ENCODE peak calls at places on chromosome 16, in ten cellular contexts. U is psoas muscle, R is colonic mucosa, W is prostate gland, I is spleen, Z is adrenal gland, P is HCT116, V is ovary, C is heart right ventricle, E is body of pancreas. H is an unnamed sample.

GRCh38 chr16:8925455-8925854 is 38.3 kb downstream of the USP7 start:
- DNase-seq in U (no peak), R (no peak), W (no peak), I (no peak), Z (no peak), P (no peak), V (no peak), C (no peak), E (no peak), H (no peak)

GRCh38 chr16:49336581-49336980 is 37.0 kb upstream of the C16orf78 start:
- DNase-seq in U (no peak), R (no peak), W (no peak), I (no peak), Z (no peak), P (no peak), V (no peak), C (no peak), E (no peak), H (peak)

GRCh38 chr16:19524356-19524865 is 669 bp downstream of the CCP110 start:
- DNase-seq in U (no peak), R (no peak), W (no peak), I (no peak), Z (no peak), P (no peak), V (no peak), C (no peak), E (no peak), H (no peak)

GRCh38 chr16:57618306-57619132 is 9.9 kb upstream of the ADGRG1 start:
- DNase-seq in U (no peak), R (no peak), W (peak), I (peak), Z (peak), P (no peak), V (no peak), C (no peak), E (peak), H (peak)

GRCh38 chr16:61435356-61435755 is 600.9 kb downstream of the CDH8 start:
- DNase-seq in U (no peak), R (no peak), W (no peak), I (no peak), Z (no peak), P (no peak), V (no peak), C (no peak), E (no peak), H (no peak)

GRCh38 chr16:81590714-81591537 is 146.3 kb downstream of the CMIP start:
- DNase-seq in U (no peak), R (no peak), W (no peak), I (no peak), Z (no peak), P (no peak), V (no peak), C (no peak), E (no peak), H (no peak)

GRCh38 chr16:70490261-70490660 is 33.1 kb downstream of the COG4 start:
- DNase-seq in U (no peak), R (no peak), W (no peak), I (peak), Z (no peak), P (no peak), V (no peak), C (no peak), E (no peak), H (no peak)

GRCh38 chr16:30771726-30772125 is 9.6 kb downstream of the RNF40 start:
- DNase-seq in U (no peak), R (no peak), W (no peak), I (peak), Z (no peak), P (no peak), V (no peak), C (no peak), E (no peak), H (no peak)

GRCh38 chr16:77660311-77660710 is 62.0 kb upstream of the NUDT7 start:
- DNase-seq in U (no peak), R (no peak), W (no peak), I (no peak), Z (no peak), P (peak), V (no peak), C (no peak), E (no peak), H (no peak)

GRCh38 chr16:4011225-4011939 is 104.9 kb downstream of the ADCY9 start:
- DNase-seq in U (no peak), R (no peak), W (no peak), I (no peak), Z (no peak), P (no peak), V (no peak), C (no peak), E (no peak), H (no peak)

GRCh38 chr16:57147381-57148191 is 38.3 kb downstream of the PSME3IP1 start:
- DNase-seq in U (peak), R (no peak), W (peak), I (peak), Z (no peak), P (no peak), V (no peak), C (peak), E (no peak), H (no peak)

GRCh38 chr16:58464047-58464915 is 35.7 kb upstream of the NDRG4 start:
- DNase-seq in U (no peak), R (no peak), W (no peak), I (peak), Z (peak), P (no peak), V (no peak), C (peak), E (peak), H (no peak)

GRCh38 chr16:30659507-30660423 is 1.5 kb downstream of the FBRS start:
- DNase-seq in U (no peak), R (peak), W (peak), I (peak), Z (peak), P (no peak), V (peak), C (no peak), E (peak), H (no peak)

GRCh38 chr16:49781401-49781800 is 74.5 kb downstream of the ZNF423 start:
- DNase-seq in U (no peak), R (no peak), W (no peak), I (no peak), Z (no peak), P (no peak), V (no peak), C (no peak), E (no peak), H (no peak)

GRCh38 chr16:30655815-30656347 is 2.4 kb upstream of the FBRS start:
- DNase-seq in U (no peak), R (no peak), W (no peak), I (peak), Z (peak), P (no peak), V (no peak), C (no peak), E (no peak), H (no peak)

GRCh38 chr16:71358464-71359031 is at the start of gene CALB2:
- DNase-seq in U (peak), R (peak), W (peak), I (peak), Z (peak), P (no peak), V (peak), C (peak), E (peak), H (no peak)

DNA sequence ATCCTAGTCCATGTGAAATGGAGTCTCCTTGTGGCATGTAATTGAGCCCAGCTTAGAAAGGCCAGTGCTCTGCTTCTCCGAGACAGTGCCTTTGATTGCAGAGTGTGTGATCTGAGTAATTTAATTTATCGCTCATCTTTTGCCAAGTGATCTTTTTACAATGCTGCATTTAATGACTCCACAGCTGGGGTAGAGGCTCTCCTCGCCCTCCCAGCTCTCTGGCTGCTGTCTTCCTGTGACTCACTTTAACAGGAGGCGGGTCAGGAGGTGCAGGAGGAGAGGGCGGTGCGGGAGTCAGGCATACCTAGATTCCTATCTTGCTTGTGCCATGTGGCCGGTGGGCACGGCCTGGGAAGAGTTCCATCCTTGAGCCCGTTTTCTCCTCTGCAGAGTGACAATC is 113.4 kb upstream of the FOXF1 start:
- DNase-seq in U (no peak), R (peak), W (peak), I (no peak), Z (no peak), P (peak), V (no peak), C (no peak), E (no peak), H (no peak)
- H3K4me3 ChIP-seq in U (no peak), R (no peak), W (no peak), I (no peak), Z (no peak), P (peak), V (no peak), C (no peak), E (no peak), H (no peak)

GRCh38 chr16:10077861-10078260 is 104.4 kb downstream of the GRIN2A start:
- DNase-seq in U (no peak), R (no peak), W (no peak), I (no peak), Z (no peak), P (no peak), V (no peak), C (no peak), E (no peak), H (no peak)

GRCh38 chr16:10080031-10080772 is 102.0 kb downstream of the GRIN2A start:
- DNase-seq in U (peak), R (no peak), W (peak), I (no peak), Z (peak), P (peak), V (no peak), C (peak), E (peak), H (no peak)

GRCh38 chr16:10081201-10081940 is 100.9 kb downstream of the GRIN2A start:
- DNase-seq in U (no peak), R (no peak), W (no peak), I (no peak), Z (no peak), P (no peak), V (no peak), C (no peak), E (no peak), H (no peak)

GRCh38 chr16:10076037-10076436 is 106.2 kb downstream of the GRIN2A start:
- DNase-seq in U (no peak), R (no peak), W (no peak), I (no peak), Z (no peak), P (no peak), V (no peak), C (no peak), E (no peak), H (no peak)

GRCh38 chr16:10078541-10078949 is 103.7 kb downstream of the GRIN2A start:
- DNase-seq in U (no peak), R (no peak), W (no peak), I (no peak), Z (no peak), P (no peak), V (no peak), C (no peak), E (no peak), H (no peak)
- TF ChIP-seq CTCF in U (no peak), R (no peak), W (no peak), I (no peak), Z (no peak), P (no peak), V (no peak), C (no peak), E (no peak), H (no peak)

DNA sequence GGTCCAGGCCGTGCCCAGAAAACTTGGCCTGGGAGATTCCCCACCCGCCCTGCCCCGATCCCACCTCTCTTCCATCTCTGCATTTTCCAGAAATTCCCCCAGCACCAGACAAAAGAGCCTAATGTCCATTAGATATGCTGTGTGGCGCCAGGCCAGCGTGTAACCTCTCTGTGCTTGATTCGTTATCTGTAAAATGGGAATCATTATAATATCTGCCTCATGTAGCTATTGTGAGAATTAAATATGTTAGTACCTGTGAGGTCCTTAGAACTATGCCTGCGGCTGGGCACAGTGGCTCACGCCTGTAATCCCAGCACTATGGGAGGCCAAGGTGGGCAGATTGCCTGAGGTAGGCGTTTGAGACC is 33.6 kb upstream of the IL21R start:
- DNase-seq in U (no peak), R (no peak), W (no peak), I (no peak), Z (no peak), P (no peak), V (no peak), C (no peak), E (no peak), H (no peak)
- H3K27ac ChIP-seq in U (no peak), R (no peak), W (no peak), I (peak), Z (no peak), P (no peak), V (no peak), C (no peak), E (no peak), H (peak)

DNA sequence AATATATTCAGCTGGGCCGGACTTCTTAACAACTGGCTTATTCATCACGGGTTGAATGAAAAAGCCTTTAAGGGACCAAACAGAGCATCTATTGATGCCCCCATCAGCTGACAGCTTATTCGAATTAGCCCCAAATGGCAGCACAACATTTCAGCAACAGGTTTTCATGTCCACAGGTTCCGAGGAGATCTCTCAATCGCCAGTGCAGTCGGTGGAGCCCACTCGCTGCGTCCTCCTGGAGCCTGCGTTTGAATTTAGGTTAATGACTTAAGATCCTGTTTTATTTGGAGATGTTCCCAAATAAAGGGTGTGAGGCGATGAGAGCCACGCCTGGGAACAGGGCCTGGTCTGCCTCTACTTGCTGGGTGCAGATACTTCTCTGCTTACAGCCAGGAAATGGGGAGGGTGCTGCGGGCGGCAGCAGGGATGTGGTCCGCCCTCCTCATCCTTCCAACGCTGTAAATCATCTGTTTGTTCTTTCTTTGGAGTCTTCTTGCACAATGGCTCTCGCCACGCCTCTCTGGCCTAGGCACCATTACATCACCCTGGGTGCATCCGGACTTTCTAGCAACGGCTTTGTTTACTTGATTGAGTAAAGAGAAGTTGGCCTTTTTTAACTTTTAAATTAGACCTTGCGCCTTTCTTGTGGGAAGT is 22.6 kb downstream of the NDE1 start:
- DNase-seq in U (peak), R (peak), W (peak), I (peak), Z (peak), P (no peak), V (peak), C (peak), E (peak), H (peak)
- H3K4me3 ChIP-seq in U (peak), R (no peak), W (no peak), I (no peak), Z (peak), P (no peak), V (no peak), C (peak), E (no peak), H (peak)

DNA sequence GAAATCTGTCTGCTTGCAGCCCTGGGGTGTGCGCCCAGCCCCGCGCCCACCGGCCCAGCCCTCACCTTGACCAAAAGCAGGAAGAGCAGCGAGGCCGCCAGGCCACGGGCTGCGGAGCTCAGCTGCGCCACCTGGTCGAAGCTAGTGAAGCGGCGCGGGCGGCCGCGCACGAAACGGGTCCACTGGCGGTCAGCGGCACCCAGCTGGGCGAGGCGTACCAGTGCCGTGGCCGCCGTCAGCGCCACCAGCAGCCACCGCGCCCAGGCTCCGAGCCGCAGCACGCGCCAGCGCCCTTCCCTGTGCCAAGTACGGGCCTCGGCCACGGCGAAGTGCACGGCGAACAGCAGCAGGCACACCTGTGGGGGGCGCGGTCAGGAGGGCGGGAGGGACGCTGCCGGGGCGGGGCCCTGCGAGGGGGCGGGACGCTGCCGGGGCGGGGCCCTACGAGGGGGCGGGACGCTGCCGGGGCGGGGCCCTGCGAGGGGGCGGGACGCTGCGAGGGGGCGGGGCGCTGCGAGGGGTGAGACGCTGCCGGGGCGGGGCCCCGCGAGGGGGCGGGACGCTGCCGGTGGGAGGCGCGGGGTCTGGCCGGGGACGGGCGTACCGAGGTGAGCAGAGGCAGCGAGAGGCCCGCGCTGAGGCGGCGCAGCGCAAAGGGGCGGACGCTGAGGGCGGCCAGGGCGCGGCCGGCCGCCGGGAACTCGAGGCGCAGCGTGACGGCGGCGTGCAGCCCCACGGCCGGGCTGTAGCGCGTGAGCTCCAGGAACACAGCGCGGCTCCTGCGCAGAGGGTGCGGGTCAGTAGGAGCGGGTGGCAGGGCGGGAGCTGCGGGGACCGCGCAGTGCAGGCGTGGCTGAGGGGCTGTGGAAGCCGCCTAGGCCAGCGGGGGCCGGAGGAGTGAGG is 43.3 kb downstream of the TSC2 start:
- DNase-seq in U (peak), R (peak), W (peak), I (no peak), Z (peak), P (peak), V (peak), C (peak), E (peak), H (no peak)
- TF ChIP-seq CTCF in U (peak), R (peak), W (peak), I (no peak), Z (peak), P (peak), V (no peak), C (peak), E (peak), H (no peak)

DNA sequence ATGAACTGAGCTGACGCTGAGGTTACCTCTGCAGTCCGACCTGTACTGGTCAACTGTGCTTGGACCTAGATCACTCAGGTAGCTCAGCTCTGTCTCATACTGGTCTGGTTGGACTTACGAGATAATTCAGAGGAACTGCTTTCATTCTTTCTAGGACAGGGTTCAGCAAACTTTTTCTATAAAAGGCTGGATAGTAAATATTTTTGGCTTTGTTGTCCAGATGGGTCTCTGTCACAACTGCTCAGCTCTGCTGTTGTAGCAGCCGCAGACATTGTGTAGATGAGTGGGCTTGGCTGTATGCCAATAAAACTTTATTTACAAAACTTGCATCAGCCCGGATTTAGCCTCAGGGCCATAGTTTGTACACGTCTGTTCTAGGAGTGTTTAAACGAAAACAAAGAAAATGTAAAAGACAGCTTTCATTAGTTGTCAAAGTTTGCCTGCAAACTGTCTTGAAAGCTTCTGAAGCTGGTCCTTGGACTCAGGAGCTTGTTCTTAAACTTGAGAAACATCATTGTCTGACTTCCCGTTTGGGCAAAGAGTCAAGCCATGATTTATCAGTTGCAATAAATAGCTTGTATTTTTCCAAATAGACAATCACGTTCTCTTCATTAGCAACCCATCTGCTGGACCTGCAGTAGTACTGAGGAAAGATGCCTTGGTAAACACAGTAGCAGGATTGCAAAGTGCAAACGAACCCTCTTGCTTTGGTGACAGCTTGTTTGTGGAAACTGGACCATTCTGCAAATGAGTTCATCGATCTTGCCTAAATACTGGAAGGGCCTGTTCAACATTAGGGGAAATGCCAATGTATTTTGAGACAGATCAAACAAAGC is 253.4 kb downstream of the SNX29 start:
- DNase-seq in U (no peak), R (no peak), W (no peak), I (no peak), Z (no peak), P (no peak), V (no peak), C (no peak), E (no peak), H (no peak)
- H3K27ac ChIP-seq in U (no peak), R (no peak), W (no peak), I (no peak), Z (no peak), P (no peak), V (no peak), C (no peak), E (no peak), H (no peak)

GRCh38 chr16:1510272-1510671 is 17.1 kb downstream of the TELO2 start:
- DNase-seq in U (no peak), R (no peak), W (no peak), I (no peak), Z (no peak), P (no peak), V (no peak), C (no peak), E (no peak), H (no peak)
- H3K4me3 ChIP-seq in U (peak), R (no peak), W (no peak), I (no peak), Z (no peak), P (no peak), V (no peak), C (no peak), E (no peak), H (peak)

H was measured in coronary artery.